ENCODE peak calls at places on chromosomes 7 and 10, in six cellular contexts. T, F, G, D, B and O are unnamed samples.
A peak's percentile ranks its signal among the peaks of the same experiment; 100 is the strongest.

GRCh38 chr10:89563861-89564478 is 28.6 kb upstream of the SLC16A12 start:
- DNase-seq in T (no peak), F (no peak), G (no peak), D (no peak), B (peak; percentile 59), O (peak; percentile 4)

GRCh38 chr7:28725911-28726310 is 232.2 kb downstream of the TRIL start:
- DNase-seq in T (no peak), F (no peak), G (no peak), D (no peak), B (peak; percentile 10), O (no peak)

GRCh38 chr7:22121702-22122474 is 176.2 kb upstream of the CDCA7L start:
- DNase-seq in T (no peak), F (peak; percentile 50), G (no peak), D (no peak), B (peak; percentile 42), O (no peak)

GRCh38 chr10:103895458-103896186 is 22.4 kb downstream of the STN1 start:
- DNase-seq in T (no peak), F (no peak), G (no peak), D (no peak), B (peak; percentile 78), O (no peak)

GRCh38 chr10:48541144-48541795 is 63.6 kb downstream of the ARHGAP22 start:
- DNase-seq in T (no peak), F (no peak), G (no peak), D (no peak), B (peak; percentile 66), O (no peak)

GRCh38 chr7:81715984-81716588 is 53.8 kb downstream of the HGF start:
- DNase-seq in T (no peak), F (no peak), G (no peak), D (no peak), B (peak; percentile 60), O (no peak)

GRCh38 chr7:946256-946996 is 8.1 kb downstream of the ADAP1 start:
- DNase-seq in T (no peak), F (peak; percentile 3), G (no peak), D (peak; percentile 48), B (no peak), O (no peak)

GRCh38 chr7:73932364-73932763 is 71.4 kb downstream of the TMEM270 start:
- DNase-seq in T (no peak), F (no peak), G (no peak), D (no peak), B (no peak), O (no peak)

GRCh38 chr10:110865184-110865803 is 6.4 kb upstream of the PDCD4 start:
- DNase-seq in T (no peak), F (no peak), G (no peak), D (no peak), B (peak; percentile 84), O (no peak)

GRCh38 chr7:56091591-56091990 is 1.2 kb downstream of the PHKG1 start:
- DNase-seq in T (no peak), F (peak; percentile 70), G (no peak), D (no peak), B (peak; percentile 16), O (no peak)

GRCh38 chr7:128347573-128348147 is 4.0 kb upstream of the RBM28 start:
- DNase-seq in T (no peak), F (peak; percentile 59), G (no peak), D (no peak), B (peak; percentile 62), O (peak; percentile 40)

GRCh38 chr7:158037211-158037610 is 550.4 kb downstream of the PTPRN2 start:
- DNase-seq in T (no peak), F (no peak), G (no peak), D (no peak), B (no peak), O (no peak)

GRCh38 chr7:2150445-2150815 is 82.3 kb downstream of the MAD1L1 start:
- DNase-seq in T (no peak), F (no peak), G (no peak), D (peak; percentile 31), B (no peak), O (no peak)

GRCh38 chr10:16902606-16903005 is 85.4 kb upstream of the RSU1 start:
- DNase-seq in T (no peak), F (no peak), G (no peak), D (no peak), B (no peak), O (no peak)

GRCh38 chr10:52864459-52865106 is 92.0 kb upstream of the MBL2 start:
- DNase-seq in T (no peak), F (peak; percentile 45), G (peak; percentile 72), D (no peak), B (peak; percentile 96), O (no peak)

GRCh38 chr10:124160176-124160575 is 66.8 kb upstream of the CHST15 start:
- DNase-seq in T (no peak), F (no peak), G (no peak), D (no peak), B (no peak), O (no peak)

GRCh38 chr10:42997849-42998165 is 79.1 kb upstream of the RET start:
- DNase-seq in T (no peak), F (no peak), G (no peak), D (peak; percentile 31), B (no peak), O (no peak)

GRCh38 chr7:14104861-14105260 is 115.4 kb upstream of the ETV1 start:
- DNase-seq in T (no peak), F (no peak), G (no peak), D (no peak), B (no peak), O (no peak)

GRCh38 chr7:43248553-43248952 is 136.1 kb downstream of the HECW1 start:
- DNase-seq in T (no peak), F (no peak), G (no peak), D (no peak), B (no peak), O (no peak)

GRCh38 chr7:108413782-108414492 is 42.3 kb downstream of the NRCAM start:
- DNase-seq in T (no peak), F (no peak), G (no peak), D (no peak), B (peak; percentile 29), O (no peak)

GRCh38 chr10:125116041-125116649 is 44.2 kb downstream of the CTBP2 start:
- DNase-seq in T (no peak), F (no peak), G (no peak), D (no peak), B (no peak), O (no peak)

GRCh38 chr10:66162560-66163143 is 763.2 kb upstream of the LRRTM3 start:
- DNase-seq in T (no peak), F (no peak), G (no peak), D (no peak), B (no peak), O (no peak)

GRCh38 chr7:55044791-55045190 is 26.0 kb downstream of the EGFR start:
- DNase-seq in T (no peak), F (no peak), G (no peak), D (no peak), B (peak; percentile 52), O (no peak)

GRCh38 chr10:55024718-55025117 is 223.7 kb upstream of the PCDH15 start:
- DNase-seq in T (no peak), F (no peak), G (no peak), D (no peak), B (no peak), O (no peak)

GRCh38 chr10:64365663-64366062 is 844.5 kb downstream of the REEP3 start:
- DNase-seq in T (no peak), F (no peak), G (no peak), D (no peak), B (no peak), O (no peak)

GRCh38 chr7:140525741-140526140 is 46.4 kb upstream of the MKRN1 start:
- DNase-seq in T (peak; percentile 5), F (no peak), G (no peak), D (no peak), B (peak; percentile 41), O (peak; percentile 27)

GRCh38 chr10:104351067-104351681 is 2.5 kb upstream of the CFAP58 start:
- DNase-seq in T (no peak), F (no peak), G (no peak), D (no peak), B (peak; percentile 86), O (no peak)

GRCh38 chr7:151351027-151351426 is 9.4 kb downstream of the NUB1 start:
- DNase-seq in T (no peak), F (no peak), G (no peak), D (no peak), B (no peak), O (no peak)

GRCh38 chr7:74149556-74149955 is 24.6 kb upstream of the EIF4H start:
- DNase-seq in T (no peak), F (no peak), G (no peak), D (no peak), B (no peak), O (no peak)

GRCh38 chr10:128526793-128527375 is 400.7 kb upstream of the MKI67 start:
- DNase-seq in T (no peak), F (no peak), G (peak; percentile 70), D (no peak), B (no peak), O (no peak)

GRCh38 chr10:132185601-132186487 is 904 bp upstream of the DPYSL4 start:
- DNase-seq in T (no peak), F (no peak), G (no peak), D (no peak), B (peak; percentile 33), O (peak; percentile 32)

GRCh38 chr7:5523052-5523711 is 99.5 kb upstream of the TNRC18 start:
- DNase-seq in T (no peak), F (no peak), G (no peak), D (no peak), B (peak; percentile 79), O (no peak)

GRCh38 chr7:7989985-7990761 is 21.6 kb downstream of the GLCCI1 start:
- DNase-seq in T (no peak), F (no peak), G (no peak), D (no peak), B (no peak), O (no peak)

GRCh38 chr10:5423774-5424173 is 11.4 kb downstream of the NET1 start:
- DNase-seq in T (no peak), F (no peak), G (no peak), D (no peak), B (peak; percentile 28), O (no peak)

GRCh38 chr10:124721295-124722052 is 22.7 kb downstream of the FAM53B start:
- DNase-seq in T (no peak), F (peak; percentile 73), G (no peak), D (peak; percentile 44), B (no peak), O (no peak)

GRCh38 chr10:5840314-5841307 is 27.4 kb upstream of the GDI2 start:
- DNase-seq in T (no peak), F (peak; percentile 49), G (peak; percentile 73), D (no peak), B (no peak), O (no peak)

GRCh38 chr7:112193915-112194502 is 12.2 kb downstream of the DOCK4 start:
- DNase-seq in T (no peak), F (no peak), G (no peak), D (no peak), B (no peak), O (no peak)

GRCh38 chr7:103649052-103649451 is 203.0 kb upstream of the SLC26A5 start:
- DNase-seq in T (no peak), F (no peak), G (no peak), D (no peak), B (no peak), O (no peak)

GRCh38 chr7:85528581-85528980 is 341.7 kb upstream of the SEMA3D start:
- DNase-seq in T (no peak), F (no peak), G (no peak), D (no peak), B (no peak), O (no peak)